ENCODE peak calls at places on chromosomes 16 and 17, in eight cellular contexts. O is hypothalamus; U is NCI-H774; R is stimulated activated CD8-positive, alpha-beta memory T cell treated with anti-CD3 and anti-CD28 coated beads, Interleukin-4, amount 100 ng/mL, for 24 hours; N is nephron progenitor cell; F is T-helper 2 cell; G is activated CD4-positive, CD25-positive, alpha-beta regulatory T cell; Y is SJSA1. B is an unnamed sample.

GRCh38 chr17:65434251-65434650 is 127.2 kb downstream of the AXIN2 start:
- DNase-seq in O (no peak), U (no peak), R (no peak), N (no peak), F (no peak), G (no peak), Y (no peak), B (no peak)

GRCh38 chr17:8125196-8125946 is 1.5 kb upstream of the HES7 start:
- DNase-seq in O (peak), U (peak), R (peak), N (peak), F (peak), G (peak), Y (peak), B (peak)

GRCh38 chr17:38512473-38513058 is 84.3 kb downstream of the ARHGAP23 start:
- DNase-seq in O (no peak), U (no peak), R (no peak), N (no peak), F (no peak), G (no peak), Y (no peak), B (no peak)

GRCh38 chr16:79593074-79593531 is 7.4 kb downstream of the MAF start:
- DNase-seq in O (peak), U (no peak), R (no peak), N (no peak), F (no peak), G (no peak), Y (peak), B (no peak)

GRCh38 chr17:27808629-27809028 is 8.3 kb upstream of the NOS2 start:
- DNase-seq in O (no peak), U (no peak), R (no peak), N (no peak), F (no peak), G (no peak), Y (no peak), B (no peak)

GRCh38 chr16:24700549-24701392 is 28.7 kb upstream of the TNRC6A start:
- DNase-seq in O (peak), U (no peak), R (no peak), N (no peak), F (no peak), G (no peak), Y (peak), B (peak)

GRCh38 chr17:21194688-21195087 is 19.3 kb downstream of the TMEM11 start:
- DNase-seq in O (no peak), U (no peak), R (no peak), N (no peak), F (no peak), G (no peak), Y (no peak), B (no peak)

GRCh38 chr16:57377080-57377841 is 5.0 kb downstream of the CX3CL1 start:
- DNase-seq in O (no peak), U (no peak), R (peak), N (no peak), F (no peak), G (no peak), Y (peak), B (no peak)

GRCh38 chr16:81315271-81316175 is 761 bp downstream of the GAN start:
- DNase-seq in O (peak), U (no peak), R (peak), N (peak), F (peak), G (peak), Y (peak), B (peak)

GRCh38 chr16:85291302-85292148 is 179.3 kb upstream of the CIBAR2 start:
- DNase-seq in O (peak), U (no peak), R (no peak), N (peak), F (no peak), G (no peak), Y (peak), B (no peak)

GRCh38 chr17:42577532-42578281 is at the start of gene PSMC3IP:
- DNase-seq in O (peak), U (peak), R (peak), N (peak), F (peak), G (peak), Y (peak), B (peak)

GRCh38 chr17:27481327-27481726 is 25.1 kb downstream of the KSR1 start:
- DNase-seq in O (no peak), U (no peak), R (no peak), N (no peak), F (no peak), G (peak), Y (no peak), B (no peak)

GRCh38 chr17:66784621-66785364 is 50.1 kb upstream of the CACNG5 start:
- DNase-seq in O (no peak), U (no peak), R (no peak), N (no peak), F (no peak), G (no peak), Y (no peak), B (no peak)

GRCh38 chr17:27446569-27447301 is 9.5 kb upstream of the KSR1 start:
- DNase-seq in O (no peak), U (no peak), R (no peak), N (no peak), F (no peak), G (no peak), Y (peak), B (no peak)

GRCh38 chr16:83706394-83706793 is 101.4 kb upstream of the HSBP1 start:
- DNase-seq in O (no peak), U (no peak), R (no peak), N (no peak), F (no peak), G (no peak), Y (no peak), B (no peak)

GRCh38 chr17:42848093-42848492 is 2.9 kb upstream of the AOC3 start:
- DNase-seq in O (no peak), U (peak), R (no peak), N (no peak), F (no peak), G (no peak), Y (no peak), B (no peak)

GRCh38 chr17:75752405-75753192 is 12.4 kb downstream of the GALK1 start:
- DNase-seq in O (no peak), U (no peak), R (no peak), N (no peak), F (no peak), G (no peak), Y (no peak), B (no peak)

GRCh38 chr17:61714300-61714699 is 123.3 kb upstream of the NACA2 start:
- DNase-seq in O (no peak), U (no peak), R (no peak), N (no peak), F (no peak), G (no peak), Y (no peak), B (no peak)

GRCh38 chr16:29256501-29256981 is 150.0 kb downstream of the NPIPB11 start:
- DNase-seq in O (no peak), U (no peak), R (no peak), N (no peak), F (no peak), G (no peak), Y (no peak), B (no peak)

GRCh38 chr16:48895142-48895541 is 285.2 kb upstream of the N4BP1 start:
- DNase-seq in O (no peak), U (no peak), R (no peak), N (peak), F (no peak), G (no peak), Y (no peak), B (no peak)

GRCh38 chr16:49130397-49130796 is 151.2 kb downstream of the CBLN1 start:
- DNase-seq in O (no peak), U (no peak), R (no peak), N (no peak), F (no peak), G (no peak), Y (no peak), B (no peak)

GRCh38 chr17:75695830-75696271 is 25.4 kb upstream of the ITGB4 start:
- DNase-seq in O (no peak), U (no peak), R (no peak), N (no peak), F (no peak), G (no peak), Y (no peak), B (no peak)

GRCh38 chr16:56610017-56610608 is 1.7 kb downstream of the MT2A start:
- DNase-seq in O (peak), U (no peak), R (peak), N (no peak), F (peak), G (peak), Y (peak), B (no peak)

GRCh38 chr17:39171933-39172332 is 6.0 kb upstream of the ARL5C start:
- DNase-seq in O (no peak), U (no peak), R (no peak), N (no peak), F (no peak), G (no peak), Y (no peak), B (no peak)

GRCh38 chr17:77886387-77886728 is 72.1 kb upstream of the TNRC6C start:
- DNase-seq in O (no peak), U (no peak), R (no peak), N (no peak), F (no peak), G (no peak), Y (no peak), B (no peak)

GRCh38 chr17:73827627-73828241 is 183.5 kb upstream of the SDK2 start:
- DNase-seq in O (no peak), U (no peak), R (no peak), N (no peak), F (no peak), G (no peak), Y (no peak), B (no peak)

GRCh38 chr16:49262501-49262900 is 19.1 kb downstream of the CBLN1 start:
- DNase-seq in O (no peak), U (no peak), R (no peak), N (no peak), F (no peak), G (no peak), Y (no peak), B (no peak)

GRCh38 chr16:3157229-3158013 is 22.6 kb downstream of the ZNF213 start:
- DNase-seq in O (peak), U (peak), R (no peak), N (peak), F (no peak), G (no peak), Y (peak), B (peak)

GRCh38 chr16:3087243-3087791 is 11.8 kb downstream of the ZSCAN10 start:
- DNase-seq in O (no peak), U (no peak), R (no peak), N (peak), F (no peak), G (no peak), Y (no peak), B (no peak)

GRCh38 chr17:77884019-77884418 is 74.5 kb upstream of the TNRC6C start:
- DNase-seq in O (peak), U (peak), R (no peak), N (peak), F (no peak), G (no peak), Y (no peak), B (no peak)

GRCh38 chr16:543301-544164 is 16.0 kb downstream of the CAPN15 start:
- DNase-seq in O (no peak), U (no peak), R (no peak), N (no peak), F (no peak), G (no peak), Y (no peak), B (no peak)

GRCh38 chr16:70430667-70431536 is 8.0 kb downstream of the ST3GAL2 start:
- DNase-seq in O (no peak), U (no peak), R (peak), N (peak), F (no peak), G (peak), Y (peak), B (no peak)

GRCh38 chr17:76252040-76252954 is 12.0 kb upstream of the RNF157 start:
- DNase-seq in O (no peak), U (no peak), R (no peak), N (no peak), F (no peak), G (no peak), Y (peak), B (no peak)

GRCh38 chr17:69058165-69058564 is 2.6 kb downstream of the ABCA9 start:
- DNase-seq in O (no peak), U (no peak), R (no peak), N (no peak), F (no peak), G (no peak), Y (no peak), B (no peak)

GRCh38 chr16:58511933-58512815 is 3.1 kb upstream of the SETD6 start:
- DNase-seq in O (peak), U (peak), R (peak), N (peak), F (peak), G (peak), Y (peak), B (peak)

GRCh38 chr16:89409161-89409711 is 81.1 kb downstream of the ANKRD11 start:
- DNase-seq in O (no peak), U (no peak), R (peak), N (no peak), F (peak), G (peak), Y (no peak), B (no peak)

GRCh38 chr17:54844262-54844661 is 56.4 kb upstream of the TOM1L1 start:
- DNase-seq in O (no peak), U (no peak), R (no peak), N (no peak), F (no peak), G (no peak), Y (no peak), B (no peak)

GRCh38 chr17:67165201-67165600 is 79.8 kb downstream of the HELZ start:
- DNase-seq in O (no peak), U (no peak), R (no peak), N (no peak), F (no peak), G (no peak), Y (no peak), B (no peak)

GRCh38 chr17:46756061-46756735 is 62.3 kb downstream of the WNT3 start:
- DNase-seq in O (no peak), U (no peak), R (no peak), N (no peak), F (no peak), G (no peak), Y (no peak), B (no peak)